ENCODE peak calls at places on chromosomes 3 and 15, in four cellular contexts. V is Panc1, E is AG09309, R is stomach. X is an unnamed sample.

GRCh38 chr3:190543656-190544055 is 29.8 kb downstream of the IL1RAP start:
- DNase-seq in R (no peak), V (no peak), E (no peak), X (no peak)

GRCh38 chr3:185089751-185090150 is 63.1 kb downstream of the C3orf70 start:
- DNase-seq in V (no peak), R (no peak), E (no peak), X (no peak)

GRCh38 chr3:188620752-188621151 is 466.8 kb downstream of the LPP start:
- DNase-seq in E (no peak), V (no peak), R (no peak), X (no peak)

GRCh38 chr3:11246663-11246970 is 25.6 kb upstream of the ATG7 start:
- DNase-seq in E (no peak), V (no peak), R (no peak), X (no peak)

GRCh38 chr15:77877869-77878577 is 199.5 kb downstream of the TBC1D2B start:
- DNase-seq in V (no peak), R (no peak), E (no peak), X (no peak)

GRCh38 chr15:63490345-63491034 is 13.9 kb upstream of the USP3 start:
- DNase-seq in R (no peak), V (no peak), E (no peak), X (no peak)

GRCh38 chr3:49427581-49427980 is 1.5 kb downstream of the NICN1 start:
- DNase-seq in E (no peak), V (no peak), R (no peak), X (no peak)

GRCh38 chr15:72515591-72516389 is 41.7 kb downstream of the ARIH1 start:
- DNase-seq in R (no peak), E (no peak), V (no peak), X (no peak)

GRCh38 chr3:21752749-21753347 is 1.8 kb upstream of the ZNF385D start:
- DNase-seq in R (no peak), V (no peak), E (peak; percentile 69), X (no peak)

GRCh38 chr15:65423150-65423976 is 616 bp upstream of the IGDCC4 start:
- DNase-seq in V (no peak), R (no peak), E (no peak), X (no peak)

GRCh38 chr3:77186728-77187127 is 146.8 kb downstream of the ROBO2 start:
- DNase-seq in R (no peak), V (no peak), E (no peak), X (no peak)

GRCh38 chr3:16369885-16370284 is 104.9 kb downstream of the OXNAD1 start:
- DNase-seq in R (no peak), V (no peak), E (no peak), X (no peak)

GRCh38 chr3:151276038-151277027 is 2.0 kb downstream of the P2RY14 start:
- DNase-seq in R (no peak), E (no peak), V (no peak), X (no peak)

GRCh38 chr3:122948398-122948797 is 79.2 kb downstream of the SEMA5B start:
- DNase-seq in E (no peak), R (no peak), V (no peak), X (no peak)

GRCh38 chr3:128753715-128754114 is 27.7 kb downstream of the RAB7A start:
- DNase-seq in R (no peak), E (no peak), V (no peak), X (no peak)

GRCh38 chr3:32018723-32019564 is 37.4 kb downstream of the ZNF860 start:
- DNase-seq in V (no peak), R (no peak), E (peak; percentile 18), X (no peak)

GRCh38 chr15:64356443-64357040 is 569 bp upstream of the CSNK1G1 start:
- DNase-seq in R (no peak), E (peak; percentile 65), V (no peak), X (no peak)

GRCh38 chr3:45644467-45645201 is 44.6 kb upstream of the SACM1L start:
- DNase-seq in E (no peak), R (no peak), V (peak; percentile 64), X (no peak)

GRCh38 chr3:33425456-33425855 is 14.7 kb downstream of the UBP1 start:
- DNase-seq in R (no peak), V (no peak), E (no peak), X (no peak)

GRCh38 chr3:74353039-74353438 is 261.4 kb downstream of the CNTN3 start:
- DNase-seq in E (no peak), V (no peak), R (no peak), X (no peak)

X was measured in lower lobe of right lung.